ENCODE peak calls at places on chromosomes 4 and X, in six cellular contexts. B is stimulated activated CD8-positive, alpha-beta memory T cell treated with anti-CD3 and anti-CD28 coated beads, Interleukin-15, amount 100 ng/mL, for 24 hours; T is astrocyte; S is activated CD4-positive, CD25-positive, alpha-beta regulatory T cell; E is non-pigmented ciliary epithelial cell; Y is mesendoderm. J is an unnamed sample.

GRCh38 chrX:24796204-24796603 is 102.5 kb downstream of the POLA1 start:
- DNase-seq in Y (no peak), S (no peak), B (no peak), E (no peak), T (no peak), J (no peak)

GRCh38 chrX:15761564-15762191 is 23.6 kb downstream of the CA5B start:
- DNase-seq in B (no peak), E (no peak), T (no peak), Y (peak), S (no peak), J (no peak)

GRCh38 chr4:123378794-123379193 is 17.8 kb upstream of the SPRY1 start:
- DNase-seq in E (no peak), B (no peak), S (no peak), Y (peak), T (no peak), J (no peak)

GRCh38 chrX:114800719-114801118 is 216.7 kb downstream of the IL13RA2 start:
- DNase-seq in B (no peak), E (no peak), Y (no peak), T (peak), S (no peak), J (no peak)

GRCh38 chrX:45202171-45202570 is 1.5 kb upstream of the DIPK2B start:
- DNase-seq in T (no peak), Y (no peak), E (no peak), S (no peak), B (no peak), J (no peak)

GRCh38 chr4:77022581-77023133 is 53.1 kb downstream of the CCNI start:
- DNase-seq in Y (peak), E (peak), S (no peak), T (peak), B (no peak), J (no peak)

GRCh38 chr4:16196482-16197393 is 29.5 kb downstream of the TAPT1 start:
- DNase-seq in B (no peak), T (peak), E (no peak), S (no peak), Y (peak), J (no peak)

GRCh38 chr4:62408467-62408866 is 1208.3 kb downstream of the ADGRL3 start:
- DNase-seq in S (no peak), B (no peak), Y (no peak), T (no peak), E (no peak), J (no peak)

GRCh38 chr4:80017125-80017854 is 55.7 kb downstream of the ANTXR2 start:
- DNase-seq in B (no peak), S (no peak), E (peak), T (peak), Y (peak), J (peak)

GRCh38 chr4:188032170-188032569 is 36.6 kb downstream of the ZFP42 start:
- DNase-seq in E (no peak), S (no peak), Y (peak), B (no peak), T (no peak), J (no peak)

GRCh38 chr4:33837043-33837442 is 2407.3 kb downstream of the ARAP2 start:
- DNase-seq in Y (peak), T (peak), E (peak), S (no peak), B (no peak), J (peak)

GRCh38 chr4:179624768-179625181 is 2182.5 kb upstream of the AGA start:
- DNase-seq in Y (peak), E (peak), B (no peak), S (no peak), T (peak), J (peak)

GRCh38 chr4:44326716-44327115 is 121.9 kb downstream of the KCTD8 start:
- DNase-seq in T (peak), B (no peak), Y (no peak), E (no peak), S (no peak), J (no peak)

GRCh38 chr4:2843909-2844584 is 403 bp downstream of the ADD1 start:
- DNase-seq in S (no peak), T (no peak), E (no peak), B (no peak), Y (peak), J (no peak)

GRCh38 chr4:187606581-187606980 is 389.0 kb upstream of the ZFP42 start:
- DNase-seq in Y (peak), T (peak), E (no peak), S (no peak), B (no peak), J (no peak)

GRCh38 chr4:55793479-55793878 is 26.1 kb upstream of the EXOC1L start:
- DNase-seq in T (no peak), B (no peak), E (no peak), S (no peak), Y (no peak), J (no peak)

GRCh38 chr4:176920694-176921093 is 128.0 kb upstream of the VEGFC start:
- DNase-seq in T (peak), S (no peak), E (peak), Y (no peak), B (no peak), J (no peak)

GRCh38 chr4:38189445-38189844 is 229.2 kb downstream of the PTTG2 start:
- DNase-seq in T (peak), E (no peak), B (no peak), S (no peak), Y (peak), J (peak)

GRCh38 chr4:152776352-152776751 is 3.2 kb downstream of the TIGD4 start:
- DNase-seq in T (no peak), B (no peak), S (no peak), E (no peak), Y (no peak), J (no peak)

J was measured in AG04450.